ENCODE peak calls at places on chromosomes 11 and 22, in six cellular contexts. Z is D341Med; L is activated CD8-positive, alpha-beta memory T cell treated with anti-CD3 and anti-CD28 coated beads for 24 hours; C is brain pericyte; S is effector CD4-positive, alpha-beta T cell; J is GM04504. U is an unnamed sample.
A peak's percentile ranks its signal among the peaks of the same experiment; 100 is the strongest.

GRCh38 chr11:66419825-66420224 is 1.0 kb upstream of the NPAS4 start:
- DNase-seq in Z (peak; percentile 86), L (no peak), C (no peak), S (no peak), J (no peak), U (no peak)

GRCh38 chr11:106733518-106734162 is 284.6 kb downstream of the GUCY1A2 start:
- DNase-seq in Z (no peak), L (no peak), C (no peak), S (no peak), J (no peak), U (no peak)

GRCh38 chr22:21797444-21798221 is 62.0 kb upstream of the YPEL1 start:
- DNase-seq in Z (no peak), L (no peak), C (no peak), S (no peak), J (peak; percentile 43), U (no peak)

GRCh38 chr11:19311306-19312030 is 70.7 kb upstream of the E2F8 start:
- DNase-seq in Z (peak; percentile 70), L (peak; percentile 66), C (no peak), S (peak; percentile 7), J (peak; percentile 27), U (no peak)

GRCh38 chr22:32985899-32986772 is 72.0 kb downstream of the SYN3 start:
- DNase-seq in Z (peak; percentile 80), L (peak; percentile 63), C (peak; percentile 38), S (no peak), J (peak; percentile 63), U (peak; percentile 9)

GRCh38 chr11:64971421-64972233 is at the start of gene MAJIN:
- DNase-seq in Z (no peak), L (peak; percentile 94), C (peak; percentile 30), S (peak; percentile 82), J (no peak), U (peak; percentile 85)

GRCh38 chr11:65316311-65316978 is 1.8 kb downstream of the CDC42EP2 start:
- DNase-seq in Z (no peak), L (no peak), C (no peak), S (no peak), J (peak; percentile 99), U (no peak)

GRCh38 chr11:84543367-84544159 is 1083.6 kb downstream of the DLG2 start:
- DNase-seq in Z (no peak), L (no peak), C (no peak), S (no peak), J (no peak), U (no peak)

GRCh38 chr11:117819096-117820040 is 5.2 kb downstream of the FXYD2 start:
- DNase-seq in Z (peak; percentile 78), L (no peak), C (no peak), S (no peak), J (peak; percentile 11), U (no peak)

GRCh38 chr11:69711824-69712801 is 8.3 kb upstream of the FGF19 start:
- DNase-seq in Z (no peak), L (peak; percentile 62), C (no peak), S (no peak), J (no peak), U (no peak)

GRCh38 chr11:46543564-46543963 is 50.3 kb downstream of the AMBRA1 start:
- DNase-seq in Z (no peak), L (no peak), C (no peak), S (no peak), J (no peak), U (no peak)

GRCh38 chr11:36240746-36241295 is 48.4 kb downstream of the COMMD9 start:
- DNase-seq in Z (no peak), L (no peak), C (no peak), S (no peak), J (no peak), U (no peak)

GRCh38 chr22:29370556-29370955 is 17.8 kb downstream of the AP1B1 start:
- DNase-seq in Z (no peak), L (no peak), C (no peak), S (no peak), J (no peak), U (no peak)

GRCh38 chr11:34599406-34599901 is 21.4 kb upstream of the EHF start:
- DNase-seq in Z (no peak), L (no peak), C (no peak), S (no peak), J (peak; percentile 70), U (no peak)

GRCh38 chr11:134738581-134738980 is 326.5 kb upstream of the B3GAT1 start:
- DNase-seq in Z (no peak), L (no peak), C (no peak), S (no peak), J (no peak), U (no peak)

GRCh38 chr11:2271327-2272240 is 1.2 kb upstream of the ASCL2 start:
- DNase-seq in Z (peak; percentile 29), L (peak; percentile 57), C (no peak), S (no peak), J (no peak), U (no peak)

GRCh38 chr11:48210052-48210451 is 6.6 kb upstream of the OR4B1 start:
- DNase-seq in Z (no peak), L (no peak), C (no peak), S (no peak), J (peak; percentile 11), U (no peak)

GRCh38 chr22:36914383-36914752 is 940 bp downstream of the CSF2RB start:
- DNase-seq in Z (no peak), L (no peak), C (no peak), S (no peak), J (no peak), U (no peak)

U was measured in T-helper 17 cell.